ENCODE peak calls at places on chromosomes 6 and 20, in nine cellular contexts. M, S, U, O, T, D, A, C and V are unnamed samples.
A peak's percentile ranks its signal among the peaks of the same experiment; 100 is the strongest.

GRCh38 chr6:28383235-28384142 is 16.1 kb downstream of the ZSCAN12 start:
- DNase-seq in A (peak; percentile 92), M (peak; percentile 91), C (peak; percentile 94), T (peak; percentile 88), S (peak; percentile 88), O (peak; percentile 95), U (peak; percentile 95), D (peak; percentile 52), V (peak; percentile 90)

GRCh38 chr20:9407805-9408421 is 106.5 kb upstream of the LAMP5 start:
- DNase-seq in A (peak; percentile 59), D (no peak), M (peak; percentile 77), T (peak; percentile 73), U (peak; percentile 83), S (peak; percentile 53), C (peak; percentile 89), O (peak; percentile 67), V (peak; percentile 75)

GRCh38 chr6:148440877-148441453 is 98.3 kb downstream of the SASH1 start:
- DNase-seq in D (no peak), M (peak; percentile 77), A (peak; percentile 30), T (peak; percentile 86), U (peak; percentile 85), C (peak; percentile 73), S (peak; percentile 69), O (peak; percentile 60), V (peak; percentile 98)

GRCh38 chr6:43070028-43070632 is 6.0 kb upstream of the PTK7 start:
- DNase-seq in U (peak; percentile 87), A (no peak), D (no peak), C (no peak), S (peak; percentile 40), M (peak; percentile 59), T (no peak), O (peak; percentile 76), V (no peak)

GRCh38 chr6:20631525-20631924 is 97.3 kb downstream of the CDKAL1 start:
- DNase-seq in O (no peak), S (no peak), C (no peak), T (no peak), U (no peak), D (no peak), M (no peak), A (no peak), V (no peak)

GRCh38 chr6:36962874-36963273 is 8.3 kb downstream of the PI16 start:
- DNase-seq in T (peak; percentile 69), D (no peak), A (peak; percentile 74), S (no peak), U (peak; percentile 57), C (peak; percentile 80), O (peak; percentile 89), M (peak; percentile 36), V (no peak)

GRCh38 chr6:149897015-149897697 is 757 bp downstream of the RAET1E start:
- DNase-seq in U (peak; percentile 97), M (peak; percentile 46), C (peak; percentile 82), O (no peak), T (peak; percentile 75), D (peak; percentile 8), S (peak; percentile 80), A (peak; percentile 76), V (peak; percentile 44)

GRCh38 chr6:33521790-33522091 is 58.3 kb downstream of the BAK1 start:
- DNase-seq in U (no peak), D (no peak), S (no peak), T (no peak), M (no peak), C (no peak), A (no peak), O (no peak), V (no peak)

GRCh38 chr20:25280051-25280573 is 32.2 kb downstream of the PYGB start:
- DNase-seq in T (no peak), S (no peak), A (peak; percentile 29), M (no peak), C (peak; percentile 17), U (no peak), O (no peak), D (no peak), V (peak; percentile 92)

GRCh38 chr6:121395736-121396135 is 39.7 kb upstream of the GJA1 start:
- DNase-seq in O (no peak), U (no peak), M (no peak), T (no peak), D (no peak), A (no peak), C (peak; percentile 26), S (no peak), V (no peak)

GRCh38 chr20:24048014-24048611 is 59.5 kb upstream of the GGTLC1 start:
- DNase-seq in U (no peak), T (peak; percentile 35), C (no peak), M (no peak), A (no peak), S (no peak), O (no peak), D (no peak), V (peak; percentile 66)
- TF ChIP-seq CTCF in U (no peak), T (no peak), C (no peak), M (no peak), A (no peak), S (no peak), O (no peak), D (no peak), V (no peak)

GRCh38 chr20:31488171-31488570 is 13.1 kb downstream of the REM1 start:
- DNase-seq in U (no peak), S (no peak), O (no peak), A (no peak), T (no peak), M (no peak), D (no peak), C (no peak), V (no peak)

GRCh38 chr20:31490752-31491151 is 15.7 kb downstream of the REM1 start:
- DNase-seq in M (no peak), S (no peak), D (no peak), U (no peak), C (no peak), A (no peak), T (no peak), O (no peak), V (no peak)

GRCh38 chr20:31484001-31484400 is 8.9 kb downstream of the REM1 start:
- DNase-seq in O (no peak), M (peak; percentile 42), D (no peak), U (no peak), T (no peak), A (no peak), S (no peak), C (peak; percentile 73), V (no peak)

GRCh38 chr20:31489152-31489551 is 14.1 kb downstream of the REM1 start:
- DNase-seq in M (no peak), D (no peak), T (no peak), O (no peak), U (no peak), S (no peak), A (no peak), C (no peak), V (no peak)

DNA sequence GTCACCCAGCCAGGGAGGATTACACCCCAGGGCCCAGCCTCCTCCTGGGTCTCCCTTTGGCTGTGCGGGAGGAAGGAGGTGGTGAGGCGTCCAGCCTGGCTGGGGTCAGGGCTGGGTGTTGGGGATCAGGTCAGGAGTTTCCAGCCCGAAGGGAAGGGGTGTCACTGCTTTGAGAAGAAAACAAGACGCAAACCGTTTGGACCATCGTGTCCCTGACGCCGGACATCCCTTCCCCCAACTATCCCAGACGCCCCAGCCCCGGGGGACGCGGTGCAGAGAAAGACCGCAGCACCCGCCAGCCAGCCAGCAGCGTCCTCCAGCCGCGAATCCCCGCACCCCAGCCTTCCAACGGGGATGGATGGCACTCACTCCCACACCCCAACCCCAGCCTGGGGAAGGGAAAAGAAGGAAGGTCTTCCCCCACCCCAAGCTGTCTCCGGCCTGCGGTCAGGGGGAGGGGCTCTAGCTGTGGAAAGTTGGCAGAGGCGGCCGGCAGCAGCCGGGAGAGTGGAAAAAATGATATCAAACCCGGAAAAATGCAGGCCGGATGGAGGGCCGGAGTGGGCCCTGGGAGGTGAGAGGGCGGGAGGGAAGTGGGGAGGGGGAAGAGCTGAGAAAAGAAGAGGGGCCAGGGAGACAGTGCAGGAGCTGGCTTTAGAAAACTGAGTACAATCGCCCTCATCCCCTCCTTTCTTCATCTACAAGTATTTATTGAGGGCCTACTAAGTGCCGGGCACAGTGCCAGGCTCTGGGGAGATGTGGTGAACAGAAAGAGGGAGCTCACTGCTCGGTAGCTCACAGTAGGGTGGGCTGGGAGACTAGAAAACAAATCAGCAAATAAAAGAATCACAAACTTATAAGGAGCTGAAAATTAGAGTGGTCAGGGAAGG is 10.6 kb downstream of the REM1 start:
- DNase-seq in T (peak; percentile 44), U (peak; percentile 36), A (peak; percentile 44), S (no peak), M (no peak), O (no peak), D (no peak), C (peak; percentile 58), V (no peak)
- H3K9me3 ChIP-seq in T (no peaks in the 10 kb centered on the region), U (no peaks in the 10 kb centered on the region), A (no peaks in the 10 kb centered on the region), S (no peaks in the 10 kb centered on the region), M (no peaks in the 10 kb centered on the region), O (peaks cover 16% of the 10 kb centered on the region), D (no peaks in the 10 kb centered on the region), C (no peaks in the 10 kb centered on the region), V (no peaks in the 10 kb centered on the region)

DNA sequence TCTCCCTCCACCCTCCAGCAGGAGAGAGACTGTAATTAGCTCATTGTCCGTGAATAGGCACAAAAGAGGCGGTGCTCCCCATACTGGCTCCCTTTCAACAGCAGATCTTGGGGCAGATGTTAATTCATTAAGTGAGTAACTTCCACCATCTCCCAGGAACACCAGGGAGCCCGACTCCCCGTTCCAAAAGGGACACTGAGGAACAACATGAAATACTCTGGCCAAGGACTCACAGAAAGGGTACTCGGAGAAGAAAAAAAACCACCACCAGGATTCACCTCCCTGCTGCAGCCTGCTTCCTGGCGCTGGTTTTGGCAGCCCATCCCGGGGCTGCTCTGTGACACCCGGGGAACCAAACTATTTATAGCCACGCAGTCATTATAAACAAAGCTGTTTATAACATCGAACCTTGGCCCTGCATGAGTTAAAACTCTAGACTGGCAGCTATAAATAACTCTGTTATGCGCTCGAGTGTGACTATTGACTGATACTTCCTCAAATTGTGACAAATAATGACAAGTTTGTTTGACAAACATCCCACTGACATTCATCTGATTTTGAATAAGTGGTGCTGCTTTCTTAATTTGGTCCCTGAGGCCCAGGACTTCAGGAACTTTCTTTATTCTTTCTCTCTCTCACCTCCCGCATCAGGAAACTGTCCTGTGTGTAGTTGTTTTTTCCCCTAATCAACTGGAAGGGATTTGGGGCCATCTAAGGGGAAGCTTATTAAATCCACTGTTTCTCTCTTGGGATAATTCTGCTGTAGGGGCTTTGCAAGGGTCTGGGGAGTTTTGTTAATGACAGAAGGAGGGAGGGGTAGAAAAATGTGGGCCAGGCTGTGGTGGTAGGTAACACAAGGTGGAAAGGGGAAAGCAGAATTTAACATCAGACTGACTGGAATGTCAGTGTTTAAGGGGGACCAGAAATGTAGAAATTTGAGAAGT is 521.6 kb downstream of the CD83 start:
- DNase-seq in M (no peak), D (no peak), A (peak; percentile 18), U (peak; percentile 65), T (no peak), C (peak; percentile 24), O (peak; percentile 87), S (no peak), V (no peak)
- TF ChIP-seq CTCF in M (no peak), D (no peak), A (no peak), U (no peak), T (no peak), C (no peak), O (no peak), S (no peak), V (no peak)

DNA sequence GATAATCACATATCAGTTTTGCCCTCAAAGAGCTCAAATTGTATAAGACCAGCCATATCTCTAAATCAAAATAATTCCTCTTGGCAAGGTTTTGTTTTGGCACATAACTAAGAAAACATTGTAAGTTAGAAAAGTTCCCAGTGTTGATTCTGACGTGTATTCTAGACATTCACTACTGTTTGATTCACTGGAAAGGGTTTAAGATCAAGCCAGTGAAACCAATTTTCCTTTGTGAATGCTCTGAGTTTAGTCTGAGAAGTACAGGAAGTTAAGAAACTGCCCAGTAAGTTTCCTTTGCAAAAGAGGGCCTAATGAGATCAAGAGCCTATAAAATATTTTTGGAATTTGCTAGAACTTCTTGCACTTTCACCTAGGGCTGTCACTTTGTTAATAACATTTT is 143.0 kb downstream of the FNDC1 start:
- DNase-seq in T (no peak), M (no peak), D (no peak), O (no peak), U (no peak), S (no peak), C (no peak), A (no peak), V (no peak)
- H3K9me3 ChIP-seq in T (no peaks in the 10 kb centered on the region), M (no peaks in the 10 kb centered on the region), D (no peaks in the 10 kb centered on the region), O (no peaks in the 10 kb centered on the region), U (no peaks in the 10 kb centered on the region), S (no peaks in the 10 kb centered on the region), C (no peaks in the 10 kb centered on the region), A (no peaks in the 10 kb centered on the region), V (no peaks in the 10 kb centered on the region)